ENCODE peak calls at places on chromosomes 4 and X, in six cellular contexts. R, J, Y, A, G and P are unnamed samples. For H3K27me3, the result is how much of the 10 kb centered on the place peaks cover.

GRCh38 chr4:23166919-23167318 is 474.2 kb downstream of the GBA3 start:
- DNase-seq in Y (no peak), A (no peak), J (no peak), R (no peak), G (no peak), P (no peak)

GRCh38 chr4:86261634-86262033 is 98.2 kb downstream of the MAPK10 start:
- DNase-seq in G (no peak), Y (no peak), A (no peak), J (no peak), R (no peak), P (no peak)

GRCh38 chr4:7027913-7028312 is 15.3 kb upstream of the TADA2B start:
- DNase-seq in J (no peak), Y (no peak), A (no peak), G (no peak), R (no peak), P (no peak)

GRCh38 chrX:140091276-140091886 is 126.1 kb upstream of the CXorf66 start:
- DNase-seq in Y (peak), J (no peak), A (peak), G (peak), R (no peak), P (no peak)

GRCh38 chr4:153207027-153207426 is 2.8 kb downstream of the TRIM2 start:
- DNase-seq in R (no peak), Y (no peak), J (no peak), G (no peak), A (peak), P (no peak)

GRCh38 chr4:73411731-73412414 is 7.8 kb downstream of the ALB start:
- DNase-seq in A (no peak), J (no peak), G (no peak), Y (no peak), R (no peak), P (no peak)

GRCh38 chr4:55321707-55322264 is 24.3 kb upstream of the SRD5A3 start:
- DNase-seq in A (peak), G (peak), R (peak), Y (peak), J (peak), P (peak)

GRCh38 chr4:15182600-15183222 is 180.4 kb downstream of the CPEB2 start:
- DNase-seq in Y (no peak), R (no peak), J (no peak), G (no peak), A (no peak), P (no peak)

GRCh38 chrX:29662101-29662500 is 553.3 kb upstream of the MAGEB2 start:
- DNase-seq in G (no peak), Y (no peak), R (peak), J (no peak), A (no peak), P (no peak)

GRCh38 chr4:185504098-185505047 is 30.9 kb downstream of the PDLIM3 start:
- DNase-seq in Y (peak), A (no peak), G (no peak), R (peak), J (peak), P (no peak)

GRCh38 chrX:17459008-17459407 is 84.0 kb downstream of the NHS start:
- DNase-seq in R (peak), A (no peak), G (no peak), J (no peak), Y (no peak), P (no peak)

GRCh38 chr4:7457201-7458065 is 22.7 kb upstream of the PSAPL1 start:
- DNase-seq in G (no peak), A (no peak), R (no peak), Y (no peak), J (no peak), P (no peak)

GRCh38 chrX:19195243-19195610 is 73.0 kb upstream of the ADGRG2 start:
- DNase-seq in A (no peak), Y (no peak), G (no peak), J (no peak), R (no peak), P (no peak)

GRCh38 chrX:31392541-31392940 is 320.7 kb upstream of the FTHL17 start:
- DNase-seq in G (no peak), A (no peak), R (peak), Y (no peak), J (no peak), P (no peak)

GRCh38 chr4:147732516-147733193 is 767 bp downstream of the ARHGAP10 start:
- DNase-seq in J (no peak), Y (no peak), R (peak), G (peak), A (peak), P (no peak)

GRCh38 chr4:165994706-165995105 is 121.7 kb downstream of the TLL1 start:
- DNase-seq in Y (no peak), J (no peak), G (no peak), A (no peak), R (no peak), P (no peak)

GRCh38 chr4:10104211-10104990 is 12.2 kb downstream of the WDR1 start:
- DNase-seq in R (no peak), Y (no peak), A (no peak), G (no peak), J (no peak), P (no peak)

GRCh38 chr4:121597346-121597934 is 99.3 kb downstream of the ANXA5 start:
- DNase-seq in G (no peak), R (peak), Y (no peak), A (no peak), J (no peak), P (no peak)

GRCh38 chr4:29805245-29805644 is 914.9 kb upstream of the PCDH7 start:
- DNase-seq in R (peak), A (peak), G (no peak), J (peak), Y (no peak), P (no peak)

GRCh38 chrX:139429913-139430312 is 100.6 kb upstream of the F9 start:
- DNase-seq in G (no peak), Y (peak), A (peak), J (no peak), R (no peak), P (no peak)

GRCh38 chrX:114924423-114924822 is 93.0 kb downstream of the IL13RA2 start:
- DNase-seq in J (no peak), Y (no peak), R (no peak), A (no peak), G (no peak), P (no peak)

GRCh38 chrX:43861750-43862149 is 20.5 kb downstream of the MAOB start:
- DNase-seq in R (no peak), A (no peak), Y (no peak), J (peak), G (no peak), P (no peak)

GRCh38 chr4:37970702-37971101 is 10.5 kb downstream of the PTTG2 start:
- DNase-seq in Y (peak), R (peak), A (peak), G (no peak), J (peak), P (peak)

GRCh38 chr4:184960505-184960971 is 57.8 kb upstream of the HELT start:
- DNase-seq in A (no peak), J (peak), G (no peak), Y (no peak), R (no peak), P (no peak)

GRCh38 chr4:149885896-149886295 is 70.3 kb upstream of the IQCM start:
- DNase-seq in A (no peak), G (no peak), Y (no peak), R (peak), J (no peak), P (no peak)

GRCh38 chr4:162891788-162892707 is 274.6 kb downstream of the NAF1 start:
- DNase-seq in J (no peak), R (no peak), A (no peak), G (no peak), Y (no peak), P (peak)

GRCh38 chrX:123201720-123202119 is 17.6 kb downstream of the GRIA3 start:
- DNase-seq in J (peak), A (no peak), G (no peak), Y (no peak), R (no peak), P (no peak)

GRCh38 chrX:112808651-112809050 is 32.0 kb downstream of the AMOT start:
- DNase-seq in R (no peak), G (no peak), A (no peak), J (no peak), Y (no peak), P (no peak)

GRCh38 chrX:115372026-115372610 is 82.6 kb downstream of the LUZP4 start:
- DNase-seq in A (peak), R (peak), J (no peak), G (no peak), Y (no peak), P (no peak)

GRCh38 chr4:16005671-16006070 is 42.7 kb upstream of the FGFBP2 start:
- DNase-seq in Y (no peak), R (no peak), G (no peak), A (no peak), J (no peak), P (no peak)

GRCh38 chrX:154019061-154019621 is 561 bp downstream of the IRAK1 start:
- DNase-seq in G (no peak), Y (peak), J (no peak), A (peak), R (no peak), P (peak)

GRCh38 chrX:20066968-20067708 is 49.6 kb downstream of the MAP7D2 start:
- DNase-seq in Y (peak), G (no peak), R (peak), J (peak), A (peak), P (peak)

GRCh38 chr4:54367059-54367458 is 138.0 kb downstream of the PDGFRA start:
- DNase-seq in J (no peak), R (no peak), A (no peak), G (no peak), Y (no peak), P (no peak)

GRCh38 chrX:747176-747575 is 116.6 kb downstream of the SHOX start:
- DNase-seq in R (no peak), Y (no peak), A (no peak), J (no peak), G (no peak), P (no peak)

GRCh38 chr4:82981116-82981515 is 29.5 kb downstream of the LIN54 start:
- DNase-seq in G (no peak), J (no peak), A (no peak), R (no peak), Y (no peak), P (peak)

GRCh38 chr4:151888367-151888866 is 127.6 kb upstream of the GATB start:
- DNase-seq in G (no peak), R (no peak), J (no peak), A (no peak), Y (no peak), P (no peak)

DNA sequence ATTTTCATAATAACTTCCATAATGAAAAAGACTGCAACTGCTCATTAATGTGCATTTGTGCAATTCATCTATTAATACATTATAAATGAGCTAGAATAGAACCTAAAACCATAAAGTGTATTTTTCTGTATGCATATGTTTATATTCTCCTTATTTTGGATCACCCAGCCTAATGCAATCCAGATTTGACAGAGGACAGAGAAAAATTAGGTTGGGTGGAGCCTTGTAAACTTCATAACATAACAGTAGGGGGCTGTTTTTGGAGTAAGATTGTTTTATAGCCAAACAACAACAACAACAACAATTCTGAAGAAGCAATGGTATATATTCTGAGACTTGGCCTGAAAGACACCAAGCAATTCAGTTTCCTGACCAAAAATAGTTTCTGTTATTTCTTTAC is 615.3 kb upstream of the SLIT2 start:
- DNase-seq in J (no peak), A (no peak), G (no peak), R (no peak), Y (no peak), P (no peak)
- H2AFZ ChIP-seq in J (no peak), A (no peak), G (no peak), R (no peak), Y (no peak), P (no peak)

DNA sequence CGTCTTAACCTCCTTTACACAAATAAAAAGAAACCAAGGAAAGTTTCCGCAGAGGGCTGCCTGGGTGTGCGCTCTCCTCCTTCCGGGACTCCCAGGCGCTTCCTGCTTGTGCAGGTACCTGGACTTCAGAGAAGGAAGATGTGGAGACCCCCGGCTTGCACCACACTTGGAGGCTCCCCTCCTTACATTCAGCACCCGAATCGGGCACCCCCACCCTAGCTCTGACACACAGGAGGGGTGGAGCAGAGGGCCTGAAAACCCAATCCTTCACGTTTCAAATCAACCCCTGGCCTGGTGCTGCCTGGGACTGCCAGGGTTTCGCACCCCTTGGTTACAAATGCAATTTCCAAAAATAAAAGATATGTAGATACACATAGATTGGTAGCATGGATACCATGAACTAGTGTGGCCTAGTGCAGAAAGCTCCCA is 3.1 kb downstream of the NKX3-2 start:
- DNase-seq in Y (no peak), J (no peak), A (no peak), R (no peak), G (no peak), P (no peak)
- H3K27me3 ChIP-seq in Y (under half), J (under half), A (half or more), R (half or more), G (half or more), P (under half)

GRCh38 chrX:130523460-130524394 is 121.9 kb downstream of the RBMX2 start:
- DNase-seq in J (no peak), R (no peak), G (peak), Y (peak), A (peak), P (no peak)
- H2AFZ ChIP-seq in J (no peak), R (peak), G (peak), Y (peak), A (peak), P (no peak)

GRCh38 chr4:124000233-124000632 is 603.6 kb downstream of the SPRY1 start:
- DNase-seq in Y (no peak), G (no peak), A (no peak), R (no peak), J (no peak), P (no peak)
- H3K27me3 ChIP-seq in Y (under half), G (under half), A (under half), R (under half), J (under half), P (under half)

DNA sequence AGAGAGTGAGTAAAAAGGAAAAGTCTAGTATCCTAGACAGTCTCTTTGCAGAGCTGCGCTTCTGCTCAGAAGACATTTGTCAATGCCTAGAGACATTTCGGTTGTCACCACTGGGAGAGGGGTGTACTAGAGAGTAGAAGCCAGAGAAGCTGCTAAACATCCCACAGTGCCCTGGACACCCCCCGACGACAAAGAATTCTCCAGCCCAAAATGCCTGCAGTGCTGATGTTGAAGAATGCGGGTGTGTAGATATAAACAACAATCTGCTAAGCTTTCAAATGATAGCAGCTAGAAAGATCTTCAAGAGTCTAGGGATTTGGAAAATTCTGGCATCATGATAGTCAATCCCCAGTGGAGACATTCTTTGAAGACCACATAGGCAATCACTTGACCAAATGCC is 90.1 kb downstream of the PALLD start:
- DNase-seq in G (no peak), Y (no peak), J (no peak), R (no peak), A (no peak), P (no peak)
- H2AFZ ChIP-seq in G (peak), Y (no peak), J (no peak), R (no peak), A (no peak), P (no peak)

GRCh38 chr4:187393546-187394344 is 601.8 kb upstream of the ZFP42 start:
- DNase-seq in J (no peak), R (peak), A (no peak), Y (no peak), G (no peak), P (no peak)

GRCh38 chr4:187387709-187388108 is 607.9 kb upstream of the ZFP42 start:
- DNase-seq in R (peak), Y (no peak), A (no peak), J (no peak), G (no peak), P (no peak)

GRCh38 chr4:187389420-187389819 is 606.2 kb upstream of the ZFP42 start:
- DNase-seq in J (no peak), A (no peak), R (no peak), Y (no peak), G (no peak), P (no peak)
- H3K27me3 ChIP-seq in J (under half), A (under half), R (under half), Y (under half), G (under half), P (under half)

GRCh38 chrX:48468247-48468671 is 1.8 kb downstream of the SLC38A5 start:
- DNase-seq in Y (peak), J (no peak), G (no peak), R (no peak), A (peak), P (no peak)
- H2AFZ ChIP-seq in Y (peak), J (peak), G (peak), R (no peak), A (no peak), P (no peak)

GRCh38 chr4:25029479-25030282 is 1.1 kb downstream of the LGI2 start:
- DNase-seq in Y (no peak), G (no peak), R (no peak), A (peak), J (no peak), P (no peak)
- H3K27me3 ChIP-seq in Y (under half), G (under half), R (half or more), A (under half), J (under half), P (under half)

GRCh38 chrX:71253253-71254091 is 468 bp downstream of the ZMYM3 start:
- DNase-seq in R (peak), J (peak), A (peak), Y (peak), G (peak), P (peak)
- H2AFZ ChIP-seq in R (peak), J (no peak), A (no peak), Y (peak), G (peak), P (no peak)

GRCh38 chrX:79371640-79372039 is 4.5 kb upstream of the ITM2A start:
- DNase-seq in J (no peak), Y (no peak), A (no peak), G (no peak), R (no peak), P (no peak)

GRCh38 chrX:79366556-79366887 is 612 bp downstream of the ITM2A start:
- DNase-seq in G (no peak), R (no peak), A (no peak), Y (no peak), J (no peak), P (no peak)

GRCh38 chrX:79366888-79367749 is at the start of gene ITM2A:
- DNase-seq in A (peak), J (no peak), R (no peak), G (peak), Y (peak), P (no peak)

GRCh38 chrX:79367907-79368306 is 773 bp upstream of the ITM2A start:
- DNase-seq in Y (no peak), G (no peak), R (no peak), J (no peak), A (peak), P (no peak)

GRCh38 chrX:79369871-79370270 is 2.7 kb upstream of the ITM2A start:
- DNase-seq in A (no peak), Y (no peak), G (no peak), R (no peak), J (no peak), P (no peak)
- H3K27me3 ChIP-seq in A (under half), Y (under half), G (under half), R (under half), J (under half), P (under half)